ENCODE peak calls at places on chromosomes 3 and 15, in five cellular contexts. Z, D, C, N and M are unnamed samples.

GRCh38 chr3:54131026-54131605 is 8.8 kb downstream of the CACNA2D3 start:
- DNase-seq in N (no peak), Z (no peak), C (no peak), D (no peak), M (no peak)

GRCh38 chr3:196867155-196867506 is 589 bp upstream of the SENP5 start:
- DNase-seq in Z (no peak), N (no peak), D (no peak), C (no peak), M (no peak)

GRCh38 chr3:176850498-176850897 is 346.8 kb downstream of the TBL1XR1 start:
- DNase-seq in D (no peak), Z (no peak), C (no peak), N (no peak), M (no peak)

GRCh38 chr15:87604857-87605446 is 651.6 kb downstream of the NTRK3 start:
- DNase-seq in D (peak; percentile 21), Z (no peak), N (no peak), C (no peak), M (peak; percentile 23)

GRCh38 chr3:9121366-9121765 is 128.1 kb downstream of the SRGAP3 start:
- DNase-seq in C (no peak), D (no peak), N (no peak), Z (no peak), M (no peak)

GRCh38 chr3:148092624-148093194 is 605.0 kb upstream of the AGTR1 start:
- DNase-seq in C (no peak), Z (no peak), D (no peak), N (no peak), M (no peak)

GRCh38 chr3:109899930-109900329 is 562.6 kb upstream of the DPPA4 start:
- DNase-seq in C (no peak), N (no peak), D (no peak), Z (no peak), M (no peak)

GRCh38 chr3:127193341-127193740 is 410 bp downstream of the PRR23E start:
- DNase-seq in N (no peak), D (no peak), Z (no peak), C (no peak), M (no peak)

GRCh38 chr3:59873576-59874230 is 823.9 kb upstream of the CFAP20DC start:
- DNase-seq in Z (no peak), D (no peak), N (no peak), C (no peak), M (no peak)

GRCh38 chr15:90178468-90179435 is 22.4 kb upstream of the SEMA4B start:
- DNase-seq in D (no peak), N (no peak), Z (no peak), C (no peak), M (no peak)

GRCh38 chr3:95813261-95813660 is 1001.1 kb upstream of the EPHA6 start:
- DNase-seq in N (no peak), Z (no peak), D (no peak), C (no peak), M (no peak)